ENCODE peak calls at places on chromosomes 5 and 9, in eight cellular contexts. One of them, this sample, is unnamed. For H3K36me3, the result is how much of the 10 kb centered on the place peaks cover.

GRCh38 chr9:38126730-38127129 is 57.7 kb upstream of the SHB start:
- DNase-seq in pancreas: no peak
- DNase-seq in MM.1S: no peak
- DNase-seq in HCT116: no peak
- DNase-seq in thoracic aorta: no peak
- DNase-seq in CD8-positive, alpha-beta T cell: no peak
- DNase-seq in thyroid gland: no peak
- DNase-seq in GM23338: no peak
- DNase-seq in this sample: no peak

GRCh38 chr5:20528471-20528870 is 540.5 kb upstream of the CDH18 start:
- DNase-seq in pancreas: no peak
- DNase-seq in MM.1S: no peak
- DNase-seq in HCT116: no peak
- DNase-seq in thoracic aorta: no peak
- DNase-seq in CD8-positive, alpha-beta T cell: no peak
- DNase-seq in thyroid gland: no peak
- DNase-seq in GM23338: no peak
- DNase-seq in this sample: no peak

GRCh38 chr9:94950733-94951590 is 224.5 kb downstream of the AOPEP start:
- DNase-seq in pancreas: peak
- DNase-seq in MM.1S: no peak
- DNase-seq in HCT116: no peak
- DNase-seq in thoracic aorta: no peak
- DNase-seq in CD8-positive, alpha-beta T cell: no peak
- DNase-seq in thyroid gland: peak
- DNase-seq in GM23338: no peak
- DNase-seq in this sample: no peak

GRCh38 chr9:33932078-33932807 is 115.3 kb downstream of the UBE2R2 start:
- DNase-seq in pancreas: no peak
- DNase-seq in MM.1S: no peak
- DNase-seq in HCT116: no peak
- DNase-seq in thoracic aorta: no peak
- DNase-seq in CD8-positive, alpha-beta T cell: no peak
- DNase-seq in thyroid gland: no peak
- DNase-seq in GM23338: no peak
- DNase-seq in this sample: no peak

GRCh38 chr9:90659626-90660364 is 17.2 kb upstream of the DIRAS2 start:
- DNase-seq in pancreas: no peak
- DNase-seq in MM.1S: no peak
- DNase-seq in HCT116: no peak
- DNase-seq in thoracic aorta: no peak
- DNase-seq in CD8-positive, alpha-beta T cell: no peak
- DNase-seq in thyroid gland: no peak
- DNase-seq in GM23338: no peak
- DNase-seq in this sample: no peak

GRCh38 chr5:143263272-143263810 is 140.1 kb downstream of the NR3C1 start:
- DNase-seq in pancreas: no peak
- DNase-seq in MM.1S: peak
- DNase-seq in HCT116: no peak
- DNase-seq in thoracic aorta: no peak
- DNase-seq in CD8-positive, alpha-beta T cell: no peak
- DNase-seq in thyroid gland: no peak
- DNase-seq in GM23338: no peak
- DNase-seq in this sample: no peak

GRCh38 chr9:36217256-36217968 is 26.7 kb downstream of the CLTA start:
- DNase-seq in pancreas: no peak
- DNase-seq in MM.1S: no peak
- DNase-seq in HCT116: no peak
- DNase-seq in thoracic aorta: no peak
- DNase-seq in CD8-positive, alpha-beta T cell: no peak
- DNase-seq in thyroid gland: peak
- DNase-seq in GM23338: no peak
- DNase-seq in this sample: no peak

GRCh38 chr9:89095755-89096154 is 82.9 kb downstream of the SHC3 start:
- DNase-seq in pancreas: no peak
- DNase-seq in MM.1S: no peak
- DNase-seq in HCT116: no peak
- DNase-seq in thoracic aorta: no peak
- DNase-seq in CD8-positive, alpha-beta T cell: no peak
- DNase-seq in thyroid gland: no peak
- DNase-seq in GM23338: no peak
- DNase-seq in this sample: no peak

GRCh38 chr9:134355158-134355557 is 28.9 kb downstream of the RXRA start:
- DNase-seq in pancreas: no peak
- DNase-seq in MM.1S: no peak
- DNase-seq in HCT116: no peak
- DNase-seq in thoracic aorta: no peak
- DNase-seq in CD8-positive, alpha-beta T cell: no peak
- DNase-seq in thyroid gland: no peak
- DNase-seq in GM23338: no peak
- DNase-seq in this sample: no peak

GRCh38 chr9:132505961-132506691 is 76.3 kb upstream of the BARHL1 start:
- DNase-seq in pancreas: no peak
- DNase-seq in MM.1S: no peak
- DNase-seq in HCT116: no peak
- DNase-seq in thoracic aorta: no peak
- DNase-seq in CD8-positive, alpha-beta T cell: no peak
- DNase-seq in thyroid gland: no peak
- DNase-seq in GM23338: no peak
- DNase-seq in this sample: no peak

GRCh38 chr9:121895274-121895835 is 197.8 kb downstream of the TTLL11 start:
- DNase-seq in pancreas: no peak
- DNase-seq in MM.1S: no peak
- DNase-seq in HCT116: no peak
- DNase-seq in thoracic aorta: no peak
- DNase-seq in CD8-positive, alpha-beta T cell: no peak
- DNase-seq in thyroid gland: no peak
- DNase-seq in GM23338: no peak
- DNase-seq in this sample: no peak

GRCh38 chr9:131677445-131678180 is 62.3 kb downstream of the RAPGEF1 start:
- DNase-seq in pancreas: no peak
- DNase-seq in MM.1S: peak
- DNase-seq in HCT116: no peak
- DNase-seq in thoracic aorta: no peak
- DNase-seq in CD8-positive, alpha-beta T cell: no peak
- DNase-seq in thyroid gland: no peak
- DNase-seq in GM23338: no peak
- DNase-seq in this sample: peak

GRCh38 chr5:9059920-9060691 is 485.8 kb downstream of the SEMA5A start:
- DNase-seq in pancreas: no peak
- DNase-seq in MM.1S: no peak
- DNase-seq in HCT116: no peak
- DNase-seq in thoracic aorta: no peak
- DNase-seq in CD8-positive, alpha-beta T cell: no peak
- DNase-seq in thyroid gland: peak
- DNase-seq in GM23338: no peak
- DNase-seq in this sample: no peak

GRCh38 chr5:145944328-145944727 is 8.0 kb downstream of the SH3RF2 start:
- DNase-seq in pancreas: no peak
- DNase-seq in MM.1S: no peak
- DNase-seq in HCT116: no peak
- DNase-seq in thoracic aorta: no peak
- DNase-seq in CD8-positive, alpha-beta T cell: no peak
- DNase-seq in thyroid gland: no peak
- DNase-seq in GM23338: no peak
- DNase-seq in this sample: no peak

GRCh38 chr9:121650220-121651013 is 1.0 kb upstream of the DAB2IP start:
- DNase-seq in pancreas: peak
- DNase-seq in MM.1S: no peak
- DNase-seq in HCT116: no peak
- DNase-seq in thoracic aorta: no peak
- DNase-seq in CD8-positive, alpha-beta T cell: peak
- DNase-seq in thyroid gland: peak
- DNase-seq in GM23338: peak
- DNase-seq in this sample: no peak

GRCh38 chr5:28743362-28743761 is 1705.0 kb upstream of the CDH9 start:
- DNase-seq in pancreas: no peak
- DNase-seq in MM.1S: peak
- DNase-seq in HCT116: no peak
- DNase-seq in thoracic aorta: no peak
- DNase-seq in CD8-positive, alpha-beta T cell: no peak
- DNase-seq in thyroid gland: no peak
- DNase-seq in GM23338: no peak
- DNase-seq in this sample: no peak

GRCh38 chr5:150179221-150179620 is 10.6 kb upstream of the SLC6A7 start:
- DNase-seq in pancreas: no peak
- DNase-seq in MM.1S: no peak
- DNase-seq in HCT116: no peak
- DNase-seq in thoracic aorta: no peak
- DNase-seq in CD8-positive, alpha-beta T cell: no peak
- DNase-seq in thyroid gland: no peak
- DNase-seq in GM23338: no peak
- DNase-seq in this sample: no peak

GRCh38 chr5:13955896-13956295 is 11.4 kb upstream of the DNAH5 start:
- DNase-seq in pancreas: no peak
- DNase-seq in MM.1S: no peak
- DNase-seq in HCT116: no peak
- DNase-seq in thoracic aorta: no peak
- DNase-seq in CD8-positive, alpha-beta T cell: no peak
- DNase-seq in thyroid gland: no peak
- DNase-seq in GM23338: no peak
- DNase-seq in this sample: no peak

GRCh38 chr5:174900176-174900692 is 175.9 kb downstream of the MSX2 start:
- DNase-seq in pancreas: no peak
- DNase-seq in MM.1S: no peak
- DNase-seq in HCT116: no peak
- DNase-seq in thoracic aorta: no peak
- DNase-seq in CD8-positive, alpha-beta T cell: no peak
- DNase-seq in thyroid gland: no peak
- DNase-seq in GM23338: no peak
- DNase-seq in this sample: no peak
- TF ChIP-seq CTCF in pancreas: no peak
- TF ChIP-seq CTCF in MM.1S: no peak
- TF ChIP-seq CTCF in HCT116: no peak
- TF ChIP-seq CTCF in thoracic aorta: no peak
- TF ChIP-seq CTCF in CD8-positive, alpha-beta T cell: no peak
- TF ChIP-seq CTCF in thyroid gland: no peak
- TF ChIP-seq CTCF in GM23338: no peak
- TF ChIP-seq CTCF in this sample: no peak

GRCh38 chr9:114378016-114378415 is 9.8 kb downstream of the AKNA start:
- DNase-seq in pancreas: no peak
- DNase-seq in MM.1S: no peak
- DNase-seq in HCT116: no peak
- DNase-seq in thoracic aorta: no peak
- DNase-seq in CD8-positive, alpha-beta T cell: no peak
- DNase-seq in thyroid gland: no peak
- DNase-seq in GM23338: no peak
- DNase-seq in this sample: no peak
- H3K36me3 ChIP-seq in pancreas: under half
- H3K36me3 ChIP-seq in MM.1S: under half
- H3K36me3 ChIP-seq in HCT116: under half
- H3K36me3 ChIP-seq in thoracic aorta: under half
- H3K36me3 ChIP-seq in CD8-positive, alpha-beta T cell: half or more
- H3K36me3 ChIP-seq in thyroid gland: under half
- H3K36me3 ChIP-seq in GM23338: under half
- H3K36me3 ChIP-seq in this sample: under half

GRCh38 chr5:7813007-7813406 is 37.9 kb downstream of the CFAP90 start:
- DNase-seq in pancreas: no peak
- DNase-seq in MM.1S: no peak
- DNase-seq in HCT116: no peak
- DNase-seq in thoracic aorta: no peak
- DNase-seq in CD8-positive, alpha-beta T cell: no peak
- DNase-seq in thyroid gland: no peak
- DNase-seq in GM23338: no peak
- DNase-seq in this sample: no peak

GRCh38 chr5:7814816-7815215 is 36.1 kb downstream of the CFAP90 start:
- DNase-seq in pancreas: no peak
- DNase-seq in MM.1S: no peak
- DNase-seq in HCT116: no peak
- DNase-seq in thoracic aorta: no peak
- DNase-seq in CD8-positive, alpha-beta T cell: no peak
- DNase-seq in thyroid gland: no peak
- DNase-seq in GM23338: no peak
- DNase-seq in this sample: no peak

GRCh38 chr5:7815757-7816534 is 35.0 kb downstream of the CFAP90 start:
- DNase-seq in pancreas: peak
- DNase-seq in MM.1S: peak
- DNase-seq in HCT116: peak
- DNase-seq in thoracic aorta: peak
- DNase-seq in CD8-positive, alpha-beta T cell: peak
- DNase-seq in thyroid gland: peak
- DNase-seq in GM23338: peak
- DNase-seq in this sample: peak

GRCh38 chr5:7813576-7813975 is 37.4 kb downstream of the CFAP90 start:
- DNase-seq in pancreas: no peak
- DNase-seq in MM.1S: no peak
- DNase-seq in HCT116: no peak
- DNase-seq in thoracic aorta: no peak
- DNase-seq in CD8-positive, alpha-beta T cell: no peak
- DNase-seq in thyroid gland: no peak
- DNase-seq in GM23338: no peak
- DNase-seq in this sample: no peak

GRCh38 chr5:7816535-7816901 is 34.4 kb downstream of the CFAP90 start:
- DNase-seq in pancreas: no peak
- DNase-seq in MM.1S: no peak
- DNase-seq in HCT116: no peak
- DNase-seq in thoracic aorta: no peak
- DNase-seq in CD8-positive, alpha-beta T cell: no peak
- DNase-seq in thyroid gland: no peak
- DNase-seq in GM23338: no peak
- DNase-seq in this sample: no peak
- TF ChIP-seq CTCF in pancreas: no peak
- TF ChIP-seq CTCF in MM.1S: no peak
- TF ChIP-seq CTCF in HCT116: no peak
- TF ChIP-seq CTCF in thoracic aorta: no peak
- TF ChIP-seq CTCF in CD8-positive, alpha-beta T cell: no peak
- TF ChIP-seq CTCF in thyroid gland: no peak
- TF ChIP-seq CTCF in GM23338: no peak
- TF ChIP-seq CTCF in this sample: no peak

DNA sequence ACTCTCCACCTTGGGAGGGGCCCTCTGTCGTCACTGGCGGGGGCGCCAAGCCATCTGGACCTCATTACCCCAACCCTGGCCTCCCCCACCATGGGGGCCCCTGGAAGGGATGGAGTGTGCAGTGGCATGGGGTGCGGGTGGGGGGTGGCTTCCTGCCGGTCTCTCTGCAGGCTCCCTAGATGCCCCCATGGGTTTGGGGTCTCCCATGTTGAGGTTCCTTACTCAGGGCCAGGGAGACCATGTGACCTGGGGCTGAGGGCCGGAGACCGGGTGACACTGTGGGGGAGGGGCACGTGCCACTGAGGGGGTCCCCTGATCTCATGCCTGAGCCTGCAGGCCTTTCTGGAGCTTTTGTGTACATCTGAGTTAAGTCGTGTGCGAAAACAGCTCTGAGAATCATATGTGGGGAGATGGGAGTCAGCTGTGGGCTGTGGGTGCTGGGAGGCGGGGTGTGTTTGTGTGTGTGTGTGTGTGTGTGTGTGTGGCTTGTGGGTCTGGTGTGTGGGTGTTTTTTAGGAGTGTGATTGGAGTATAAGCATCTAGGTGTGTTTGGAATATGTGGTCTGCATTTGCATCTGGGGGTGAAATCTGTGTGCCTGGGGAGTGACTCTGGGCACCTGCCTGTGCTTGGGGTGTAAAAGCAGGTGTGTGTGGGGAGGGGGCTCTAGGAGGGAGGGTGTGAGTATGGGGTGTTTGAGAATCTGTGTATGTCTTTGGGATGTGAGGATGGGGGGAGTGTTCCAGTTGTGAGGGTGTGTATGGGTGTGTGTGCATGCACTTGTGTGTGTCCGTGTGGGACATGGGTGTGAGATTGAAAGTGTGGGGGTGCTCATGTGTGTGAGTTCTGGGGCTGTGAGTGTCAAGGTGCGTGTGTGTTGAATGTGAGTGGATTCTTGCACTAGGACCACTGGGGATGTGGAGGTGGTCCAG is 32.1 kb downstream of the GOLGA2 start:
- DNase-seq in pancreas: no peak
- DNase-seq in MM.1S: no peak
- DNase-seq in HCT116: no peak
- DNase-seq in thoracic aorta: no peak
- DNase-seq in CD8-positive, alpha-beta T cell: no peak
- DNase-seq in thyroid gland: no peak
- DNase-seq in GM23338: no peak
- DNase-seq in this sample: no peak
- H3K36me3 ChIP-seq in pancreas: under half
- H3K36me3 ChIP-seq in MM.1S: under half
- H3K36me3 ChIP-seq in HCT116: under half
- H3K36me3 ChIP-seq in thoracic aorta: under half
- H3K36me3 ChIP-seq in CD8-positive, alpha-beta T cell: under half
- H3K36me3 ChIP-seq in thyroid gland: under half
- H3K36me3 ChIP-seq in GM23338: under half
- H3K36me3 ChIP-seq in this sample: under half

This sample was measured in right atrium auricular region.